ENCODE peak calls at places on chromosomes 13 and 19, in four cellular contexts. J is CD8-positive, alpha-beta memory T cell; M is left ventricle myocardium inferior; S is psoas muscle. D is an unnamed sample.

GRCh38 chr19:3479819-3480215 is 508 bp downstream of the SMIM24 start:
- DNase-seq in J (no peak), M (no peak), S (no peak), D (no peak)

GRCh38 chr19:7395360-7395781 is 46.6 kb downstream of the ARHGEF18 start:
- DNase-seq in J (no peak), M (no peak), S (no peak), D (no peak)

GRCh38 chr19:10552596-10553053 is 8.9 kb downstream of the ATG4D start:
- DNase-seq in J (no peak), M (no peak), S (no peak), D (no peak)

GRCh38 chr19:47729468-47729798 is 15.9 kb upstream of the NOP53 start:
- DNase-seq in J (no peak), M (peak; percentile 64), S (peak; percentile 79), D (peak; percentile 75)

GRCh38 chr13:112368883-112369282 is 7.3 kb upstream of the SPACA7 start:
- DNase-seq in J (no peak), M (no peak), S (no peak), D (no peak)

GRCh38 chr13:77918391-77919261 is at the start of gene EDNRB:
- DNase-seq in J (no peak), M (peak; percentile 59), S (peak; percentile 71), D (peak; percentile 12)

GRCh38 chr13:78881054-78881453 is 222.1 kb upstream of the OBI1 start:
- DNase-seq in J (no peak), M (no peak), S (no peak), D (no peak)

GRCh38 chr19:12833747-12834417 is 497 bp downstream of the RTBDN start:
- DNase-seq in J (peak; percentile 35), M (no peak), S (no peak), D (no peak)

GRCh38 chr13:46383383-46383782 is 3.7 kb downstream of the RUBCNL start:
- DNase-seq in J (no peak), M (no peak), S (no peak), D (no peak)

GRCh38 chr19:7191946-7192691 is 102.1 kb downstream of the INSR start:
- DNase-seq in J (peak; percentile 19), M (no peak), S (no peak), D (no peak)

GRCh38 chr13:27465611-27466010 is 15.2 kb upstream of the MTIF3 start:
- DNase-seq in J (no peak), M (no peak), S (no peak), D (no peak)

GRCh38 chr13:67224148-67224846 is 5.8 kb downstream of the PCDH9 start:
- DNase-seq in J (peak; percentile 3), M (peak; percentile 73), S (peak; percentile 82), D (peak; percentile 73)

GRCh38 chr19:12841094-12841493 is 2.8 kb downstream of the MAST1 start:
- DNase-seq in J (no peak), M (no peak), S (peak; percentile 53), D (no peak)

GRCh38 chr13:83248751-83249150 is 633.5 kb downstream of the SLITRK1 start:
- DNase-seq in J (no peak), M (no peak), S (no peak), D (no peak)

GRCh38 chr13:112247471-112248405 is 128.4 kb upstream of the SPACA7 start:
- DNase-seq in J (no peak), M (no peak), S (no peak), D (no peak)

GRCh38 chr13:105139380-105140285 is 1395.8 kb downstream of the EFNB2 start:
- DNase-seq in J (peak; percentile 27), M (peak; percentile 26), S (peak; percentile 37), D (no peak)

GRCh38 chr19:49436381-49437017 is 4.8 kb downstream of the SLC17A7 start:
- DNase-seq in J (peak; percentile 39), M (no peak), S (no peak), D (no peak)

GRCh38 chr19:18506101-18506534 is 15.8 kb downstream of the ELL start:
- DNase-seq in J (no peak), M (peak; percentile 45), S (peak; percentile 63), D (no peak)

GRCh38 chr19:17105548-17105947 is 30.0 kb downstream of the MYO9B start:
- DNase-seq in J (no peak), M (no peak), S (no peak), D (no peak)

GRCh38 chr13:91308299-91308698 is 39.2 kb upstream of the MIR17HG start:
- DNase-seq in J (no peak), M (no peak), S (no peak), D (no peak)

GRCh38 chr19:17830567-17831418 is 9.5 kb upstream of the INSL3 start:
- DNase-seq in J (no peak), M (no peak), S (peak; percentile 71), D (peak; percentile 71)

GRCh38 chr13:79434578-79434977 is 28.5 kb upstream of the RBM26 start:
- DNase-seq in J (no peak), M (no peak), S (no peak), D (no peak)

GRCh38 chr19:11780431-11781020 is 13.7 kb downstream of the ZNF441 start:
- DNase-seq in J (no peak), M (no peak), S (no peak), D (no peak)

GRCh38 chr19:56282809-56283208 is 10.3 kb downstream of the EDDM13 start:
- DNase-seq in J (no peak), M (no peak), S (no peak), D (no peak)

GRCh38 chr13:112849500-112849899 is 119.5 kb upstream of the MCF2L start:
- DNase-seq in J (no peak), M (no peak), S (no peak), D (no peak)

GRCh38 chr13:42400188-42400833 is 128.4 kb downstream of the AKAP11 start:
- DNase-seq in J (no peak), M (no peak), S (no peak), D (no peak)

DNA sequence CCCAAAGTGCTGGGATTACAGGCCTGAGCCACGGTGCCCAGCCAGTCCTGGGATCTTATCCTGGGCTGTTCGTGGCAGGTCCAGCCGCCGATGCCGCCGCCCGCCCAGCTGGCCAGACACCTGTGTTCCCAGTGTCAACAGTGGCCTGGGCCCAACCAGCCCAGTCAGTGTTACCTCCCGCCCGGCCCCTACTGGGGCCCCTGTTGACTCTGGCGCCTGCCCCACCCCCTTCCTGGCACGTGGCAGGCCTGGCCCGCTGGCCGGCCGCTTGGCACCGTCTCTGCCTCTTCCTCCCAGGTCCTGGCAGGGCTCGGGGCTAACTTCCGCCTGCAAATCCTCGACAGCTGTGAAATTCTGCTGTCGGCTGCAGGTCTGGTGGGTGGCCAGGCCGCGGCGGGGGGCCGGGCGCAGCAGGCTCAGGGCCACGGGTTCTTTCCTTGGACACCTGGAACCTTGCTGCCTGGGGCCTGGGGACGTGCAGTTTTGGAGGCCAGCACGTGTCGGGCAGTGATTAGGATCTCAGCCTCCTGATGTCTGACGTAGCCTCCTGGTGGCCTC is 9.1 kb downstream of the ARID3A start:
- DNase-seq in J (no peak), M (peak; percentile 88), S (peak; percentile 95), D (peak; percentile 94)
- H3K27ac ChIP-seq in J (no peak overlapping the region), M (peak overlapping the region; percentile 74), S (peak overlapping the region; percentile 81), D (peak overlapping the region; percentile 73)

GRCh38 chr19:19642506-19643157 is 825 bp downstream of the GMIP start:
- DNase-seq in J (peak; percentile 27), M (no peak), S (no peak), D (no peak)
- H3K27ac ChIP-seq in J (peak overlapping the region; percentile 84), M (peak overlapping the region; percentile 54), S (no peak overlapping the region), D (peak overlapping the region; percentile 51)

GRCh38 chr19:39363909-39364457 is 21.8 kb downstream of the SAMD4B start:
- DNase-seq in J (no peak), M (peak; percentile 51), S (peak; percentile 77), D (no peak)

GRCh38 chr19:39359026-39359425 is 16.8 kb downstream of the SAMD4B start:
- DNase-seq in J (no peak), M (no peak), S (no peak), D (no peak)

GRCh38 chr19:39356647-39357046 is 14.4 kb downstream of the SAMD4B start:
- DNase-seq in J (no peak), M (no peak), S (no peak), D (no peak)

GRCh38 chr19:39362682-39363657 is 20.7 kb downstream of the SAMD4B start:
- DNase-seq in J (no peak), M (no peak), S (no peak), D (no peak)

DNA sequence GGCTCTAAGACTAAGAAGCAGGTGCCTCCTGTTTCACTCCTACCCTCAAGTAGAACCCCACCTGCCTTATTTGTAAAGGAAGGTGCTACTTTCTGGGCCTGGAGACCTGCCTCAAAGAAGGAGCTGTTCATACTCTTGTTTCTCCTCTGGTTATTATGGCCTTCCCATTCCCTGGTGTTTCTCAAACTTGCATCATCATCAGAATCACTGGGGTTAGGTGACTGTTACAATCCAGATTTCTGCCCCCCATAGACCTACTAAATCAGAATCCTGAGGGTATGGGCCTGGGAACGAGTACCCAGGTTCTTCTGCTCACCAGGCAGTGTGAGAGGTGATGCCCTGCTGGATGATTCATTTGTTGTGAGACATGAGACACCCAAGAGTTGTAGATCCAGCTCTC is 18.4 kb downstream of the SAMD4B start:
- DNase-seq in J (no peak), M (no peak), S (no peak), D (no peak)
- H3K27ac ChIP-seq in J (no peak overlapping the region), M (no peak overlapping the region), S (peak overlapping the region; percentile 9), D (no peak overlapping the region)

GRCh38 chr19:46289724-46290619 is 6.9 kb upstream of the HIF3A start:
- DNase-seq in J (no peak), M (no peak), S (no peak), D (no peak)
- H3K27ac ChIP-seq in J (no peak overlapping the region), M (peak overlapping the region; percentile 72), S (no peak overlapping the region), D (no peak overlapping the region)

DNA sequence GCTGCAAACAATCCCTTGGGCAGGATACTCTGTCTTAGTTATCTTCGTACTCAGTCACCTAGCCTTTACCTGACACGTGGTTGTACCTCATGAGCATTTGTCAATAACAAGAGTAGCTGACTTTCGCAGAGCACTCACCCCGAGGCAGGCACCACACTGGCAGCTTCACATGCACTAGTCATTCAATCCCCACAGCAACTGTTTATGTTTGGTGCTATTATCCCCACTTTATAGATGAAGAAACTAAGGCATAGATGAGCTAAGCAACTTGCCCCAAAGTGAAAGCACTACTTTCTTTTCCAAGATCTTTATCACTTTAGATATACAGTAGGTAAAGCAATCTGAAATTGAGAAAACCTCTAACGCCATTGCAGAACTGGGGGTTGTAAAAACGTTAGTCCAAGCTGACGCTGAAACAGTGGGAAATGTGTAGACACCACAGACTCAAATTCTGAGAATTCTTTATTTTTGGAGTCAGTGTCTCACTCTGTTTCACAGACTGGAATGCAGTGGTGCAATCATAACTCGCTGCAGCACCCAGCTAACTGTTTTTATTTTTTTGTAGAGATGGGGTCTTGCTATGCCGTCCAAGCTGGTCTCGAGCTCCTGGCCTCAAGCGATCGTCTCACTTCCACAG is 446.0 kb downstream of the FOXO1 start:
- DNase-seq in J (no peak), M (no peak), S (no peak), D (no peak)
- H3K27ac ChIP-seq in J (no peak overlapping the region), M (peak overlapping the region; percentile 62), S (no peak overlapping the region), D (peak overlapping the region; percentile 45)

GRCh38 chr19:19591133-19591825 is 27.2 kb downstream of the PBX4 start:
- DNase-seq in J (peak; percentile 48), M (no peak), S (no peak), D (peak; percentile 43)
- H3K27ac ChIP-seq in J (peak overlapping the region; percentile 14), M (no peak overlapping the region), S (no peak overlapping the region), D (no peak overlapping the region)